ENCODE peak calls at places on chromosomes 12 and 14, in seven cellular contexts. E is uterus, K is GM13976, P is MCF 10A, S is RWPE1, L is RWPE2, A is cardiac muscle cell. F is an unnamed sample.

GRCh38 chr12:54657048-54657696 is 9.0 kb upstream of the DCD start:
- DNase-seq in S (no peak), P (peak; percentile 22), K (no peak), L (no peak), E (no peak), A (no peak), F (no peak)

GRCh38 chr12:41277019-41277770 is 89.1 kb downstream of the PDZRN4 start:
- DNase-seq in P (peak; percentile 52), L (no peak), E (no peak), A (peak; percentile 58), K (peak; percentile 25), S (peak; percentile 41), F (peak; percentile 18)

GRCh38 chr12:8951744-8952143 is 2.3 kb upstream of the M6PR start:
- DNase-seq in S (no peak), K (no peak), P (no peak), E (no peak), A (no peak), L (no peak), F (no peak)

GRCh38 chr12:102527256-102527720 is 46.9 kb upstream of the IGF1 start:
- DNase-seq in S (no peak), E (no peak), A (no peak), K (no peak), L (no peak), P (no peak), F (no peak)

GRCh38 chr12:67797316-67797741 is 148.8 kb downstream of the DYRK2 start:
- DNase-seq in E (no peak), P (peak; percentile 5), S (no peak), A (no peak), L (no peak), K (no peak), F (no peak)

GRCh38 chr14:63949696-63950095 is 96.9 kb downstream of the SYNE2 start:
- DNase-seq in K (no peak), L (no peak), P (no peak), S (no peak), E (no peak), A (no peak), F (no peak)

GRCh38 chr14:70534904-70535303 is at the start of gene ADAM20:
- DNase-seq in P (no peak), A (no peak), S (no peak), E (no peak), K (no peak), L (no peak), F (no peak)

GRCh38 chr12:55687746-55688145 is 20.0 kb downstream of the ITGA7 start:
- DNase-seq in P (no peak), S (no peak), E (no peak), A (no peak), L (no peak), K (peak; percentile 73), F (peak; percentile 71)

GRCh38 chr12:22860926-22861325 is 236.0 kb downstream of the ETNK1 start:
- DNase-seq in S (no peak), L (no peak), K (no peak), P (no peak), E (no peak), A (peak; percentile 88), F (no peak)

GRCh38 chr14:32004300-32004699 is 72.8 kb upstream of the ARHGAP5 start:
- DNase-seq in A (no peak), S (no peak), L (no peak), K (no peak), P (peak; percentile 84), E (no peak), F (no peak)

GRCh38 chr12:48003226-48004038 is 844 bp downstream of the COL2A1 start:
- DNase-seq in P (no peak), E (no peak), A (peak; percentile 45), K (peak; percentile 41), L (no peak), S (no peak), F (no peak)

GRCh38 chr12:124335426-124336183 is 40.7 kb downstream of the RFLNA start:
- DNase-seq in E (no peak), L (no peak), S (no peak), K (no peak), P (no peak), A (no peak), F (no peak)

GRCh38 chr14:20628063-20628854 is 13.2 kb downstream of the OR6S1 start:
- DNase-seq in L (no peak), K (no peak), A (no peak), P (no peak), E (no peak), S (no peak), F (no peak)

GRCh38 chr12:132866251-132866828 is 21.1 kb downstream of the CHFR start:
- DNase-seq in K (no peak), E (no peak), P (peak; percentile 33), L (no peak), S (peak; percentile 15), A (no peak), F (no peak)

GRCh38 chr12:3491938-3492867 is 1.2 kb downstream of the PRMT8 start:
- DNase-seq in L (no peak), S (peak; percentile 60), E (peak; percentile 33), P (peak; percentile 40), K (peak; percentile 87), A (peak; percentile 93), F (peak; percentile 82)

GRCh38 chr14:73754911-73755360 is 40.8 kb upstream of the PNMA1 start:
- DNase-seq in S (no peak), L (no peak), E (peak; percentile 74), K (no peak), P (peak; percentile 43), A (no peak), F (no peak)

GRCh38 chr12:49223590-49224369 is 34.9 kb upstream of the TUBA1A start:
- DNase-seq in L (no peak), S (no peak), P (no peak), K (no peak), E (no peak), A (no peak), F (no peak)

GRCh38 chr12:77113971-77114370 is 48.6 kb upstream of the E2F7 start:
- DNase-seq in E (no peak), S (no peak), K (no peak), L (no peak), P (no peak), A (no peak), F (no peak)

GRCh38 chr12:101074940-101075680 is 134.9 kb downstream of the SLC5A8 start:
- DNase-seq in K (no peak), P (no peak), S (no peak), L (no peak), A (no peak), E (no peak), F (no peak)

GRCh38 chr12:53751336-53752191 is at the start of gene CISTR:
- DNase-seq in E (peak; percentile 39), A (peak; percentile 44), S (no peak), K (peak; percentile 80), P (no peak), L (no peak), F (peak; percentile 75)

GRCh38 chr14:75941030-75941429 is 40.8 kb downstream of the TGFB3 start:
- DNase-seq in K (no peak), S (no peak), P (no peak), L (no peak), A (no peak), E (no peak), F (no peak)

GRCh38 chr14:104221636-104222375 is 83.4 kb downstream of the KIF26A start:
- DNase-seq in L (peak; percentile 57), K (no peak), E (no peak), A (no peak), S (no peak), P (no peak), F (no peak)

GRCh38 chr12:66014818-66015217 is 115.7 kb downstream of the LLPH start:
- DNase-seq in E (no peak), S (peak; percentile 10), K (no peak), L (no peak), P (peak; percentile 26), A (no peak), F (no peak)

GRCh38 chr12:1544991-1545700 is 49.2 kb downstream of the FBXL14 start:
- DNase-seq in A (no peak), L (no peak), P (peak; percentile 58), E (no peak), K (no peak), S (no peak), F (no peak)
- TF ChIP-seq CTCF in A (peak; percentile 49), L (peak; percentile 66), P (peak; percentile 37), E (no peak), K (no peak), S (no peak), F (no peak)

DNA sequence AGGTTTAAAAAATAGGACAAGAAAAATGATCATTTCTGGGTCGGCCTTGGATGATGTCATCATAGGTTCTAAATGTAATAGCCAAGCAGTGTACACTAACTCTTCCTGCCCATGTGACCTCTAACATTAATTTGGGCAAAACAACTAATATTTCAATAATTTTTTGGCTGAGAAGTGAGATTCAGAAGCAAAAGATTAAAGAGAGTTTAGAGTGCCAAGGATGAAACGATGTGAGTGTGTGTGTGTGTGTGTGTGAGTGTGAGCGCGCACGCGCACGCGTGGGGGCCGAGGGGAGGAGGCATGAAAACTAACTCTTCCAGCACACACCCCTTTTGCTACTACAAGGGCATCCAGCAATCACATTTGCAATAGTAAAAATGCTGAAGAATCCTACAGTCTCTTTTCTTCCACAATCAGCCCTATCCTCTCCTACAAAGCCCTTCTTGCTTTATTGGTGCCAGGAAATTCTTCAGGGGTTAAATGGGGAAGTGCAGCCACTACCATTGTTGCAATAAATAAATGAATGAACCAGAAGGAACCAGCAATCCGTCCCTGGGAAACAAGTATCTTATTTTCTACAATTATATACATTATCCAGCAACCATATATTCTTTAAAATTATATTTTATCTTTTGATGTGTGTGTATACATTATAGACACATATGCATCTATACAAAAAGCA is 52.9 kb downstream of the PEBP1 start:
- DNase-seq in P (no peak), A (no peak), E (peak; percentile 60), K (no peak), L (no peak), S (no peak), F (no peak)
- TF ChIP-seq CTCF in P (no peak), A (no peak), E (no peak), K (no peak), L (no peak), S (no peak), F (no peak)

DNA sequence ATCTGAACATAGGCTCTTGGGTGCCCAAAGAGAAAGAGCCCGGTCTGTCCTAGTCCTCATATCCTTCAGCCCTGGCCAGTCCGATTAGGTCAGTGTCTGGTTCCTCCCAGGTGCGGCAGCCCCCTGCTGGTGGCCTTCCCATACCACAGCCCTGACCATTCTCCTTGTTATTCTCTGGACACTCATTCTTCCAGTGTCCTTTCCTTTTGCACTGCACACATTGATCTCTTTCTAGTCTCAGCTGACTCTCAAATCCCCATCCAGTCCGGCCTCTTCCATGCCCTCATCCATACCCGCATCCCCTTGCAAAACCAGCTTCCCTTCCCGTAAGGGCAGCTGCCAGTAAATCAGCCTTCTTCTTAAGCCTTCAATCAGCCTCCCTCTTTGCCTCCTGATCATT is 1316.3 kb downstream of the TMEM121 start:
- DNase-seq in S (no peak), A (no peak), P (peak; percentile 29), K (no peak), E (no peak), L (no peak), F (no peak)
- TF ChIP-seq CTCF in S (no peak), A (no peak), P (peak; percentile 54), K (peak; percentile 15), E (peak; percentile 13), L (peak; percentile 52), F (peak; percentile 53)

GRCh38 chr12:11648514-11649412 is 711 bp upstream of the ETV6 start:
- DNase-seq in E (peak; percentile 65), S (peak; percentile 80), A (peak; percentile 86), P (peak; percentile 91), K (peak; percentile 85), L (no peak), F (peak; percentile 79)
- TF ChIP-seq CTCF in E (no peak), S (no peak), A (no peak), P (no peak), K (no peak), L (no peak), F (no peak)